ENCODE peak calls at places on chromosome 19, in ten cellular contexts. C is nephron progenitor cell; I is BJ; B is fibroblast of lung; O is Panc1; G is mammary epithelial cell; N is kidney epithelial cell; X is dorsolateral prefrontal cortex; P is CD8-positive, alpha-beta T cell; Q is tibial nerve. E is an unnamed sample.

GRCh38 chr19:15113245-15114152 is 6.3 kb downstream of the SYDE1 start:
- DNase-seq in X (no peak), O (no peak), N (no peak), P (no peak), C (no peak), Q (no peak), I (no peak), B (no peak), G (no peak), E (no peak)

GRCh38 chr19:2059422-2060201 is 8.6 kb upstream of the MKNK2 start:
- DNase-seq in G (peak), I (no peak), P (no peak), C (peak), Q (peak), O (peak), X (no peak), N (no peak), B (peak), E (peak)

GRCh38 chr19:46764817-46765291 is 18.6 kb upstream of the STRN4 start:
- DNase-seq in I (no peak), B (no peak), O (no peak), X (no peak), G (no peak), P (no peak), C (no peak), Q (no peak), N (no peak), E (no peak)

GRCh38 chr19:45245826-45246225 is 619 bp upstream of the EXOC3L2 start:
- DNase-seq in C (no peak), Q (no peak), P (no peak), B (no peak), N (no peak), O (no peak), I (no peak), X (no peak), G (no peak), E (no peak)

GRCh38 chr19:15836345-15836594 is 20.8 kb upstream of the OR10H1 start:
- DNase-seq in G (no peak), O (no peak), N (no peak), P (no peak), Q (no peak), I (no peak), B (peak), C (no peak), X (no peak), E (no peak)

GRCh38 chr19:55552206-55552605 is 6.9 kb upstream of the SBK3 start:
- DNase-seq in G (peak), O (no peak), P (no peak), Q (no peak), I (no peak), C (no peak), B (no peak), N (no peak), X (no peak), E (no peak)

GRCh38 chr19:7865262-7865911 is 8.8 kb downstream of the PRR36 start:
- DNase-seq in G (no peak), O (no peak), P (no peak), N (no peak), B (no peak), I (no peak), C (no peak), X (no peak), Q (no peak), E (no peak)

GRCh38 chr19:28009696-28010095 is 1203.3 kb downstream of the UQCRFS1 start:
- DNase-seq in O (no peak), P (no peak), X (no peak), Q (no peak), C (no peak), B (no peak), G (no peak), N (no peak), I (no peak), E (no peak)

GRCh38 chr19:45641274-45642105 is 2.3 kb upstream of the EML2 start:
- DNase-seq in Q (peak), P (peak), X (no peak), O (peak), G (peak), I (no peak), B (peak), C (peak), N (peak), E (peak)

GRCh38 chr19:19860756-19861390 is 4.8 kb upstream of the ZNF253 start:
- DNase-seq in G (no peak), Q (no peak), N (no peak), X (no peak), O (no peak), C (no peak), P (peak), B (no peak), I (no peak), E (no peak)

GRCh38 chr19:6613711-6614110 is 22.8 kb upstream of the CD70 start:
- DNase-seq in I (no peak), X (no peak), O (no peak), G (peak), P (no peak), B (no peak), N (no peak), C (no peak), Q (no peak), E (no peak)

GRCh38 chr19:35128398-35129057 is 6.3 kb downstream of the LGI4 start:
- DNase-seq in N (no peak), P (no peak), Q (no peak), B (no peak), C (no peak), O (no peak), G (no peak), X (no peak), I (no peak), E (no peak)

GRCh38 chr19:35327642-35328041 is 1.3 kb upstream of the CD22 start:
- DNase-seq in X (no peak), N (no peak), P (no peak), Q (no peak), O (no peak), B (no peak), I (no peak), G (no peak), C (no peak), E (no peak)

GRCh38 chr19:10220695-10221094 is 10.4 kb downstream of the S1PR2 start:
- DNase-seq in N (no peak), Q (no peak), P (no peak), O (no peak), B (no peak), C (no peak), X (no peak), I (no peak), G (no peak), E (no peak)

GRCh38 chr19:39411006-39411831 is 1.2 kb upstream of the PLEKHG2 start:
- DNase-seq in I (no peak), G (peak), C (no peak), B (peak), N (no peak), O (no peak), Q (no peak), P (no peak), X (no peak), E (peak)

GRCh38 chr19:6021878-6022569 is 44.1 kb upstream of the RANBP3 start:
- DNase-seq in N (peak), I (no peak), P (peak), B (peak), C (peak), O (peak), Q (peak), X (peak), G (peak), E (peak)

GRCh38 chr19:40585677-40586422 is 9.2 kb downstream of the SHKBP1 start:
- DNase-seq in O (no peak), G (peak), B (no peak), N (peak), Q (no peak), C (no peak), P (no peak), I (no peak), X (no peak), E (no peak)

GRCh38 chr19:40223135-40223822 is 3.2 kb downstream of the CCNP start:
- DNase-seq in B (no peak), N (no peak), C (no peak), G (no peak), I (no peak), Q (no peak), O (no peak), X (no peak), P (no peak), E (no peak)

GRCh38 chr19:16736709-16737108 is 17.1 kb downstream of the NWD1 start:
- DNase-seq in X (no peak), I (no peak), Q (no peak), O (no peak), B (peak), G (no peak), N (no peak), C (no peak), P (no peak), E (no peak)

GRCh38 chr19:15187026-15188007 is 13.5 kb downstream of the NOTCH3 start:
- DNase-seq in O (no peak), Q (no peak), X (no peak), I (no peak), C (peak), G (no peak), P (no peak), N (no peak), B (no peak), E (no peak)

GRCh38 chr19:23420824-23421223 is 25.6 kb upstream of the ZNF91 start:
- DNase-seq in O (no peak), N (no peak), X (no peak), Q (no peak), C (no peak), B (no peak), P (no peak), I (no peak), G (no peak), E (no peak)

GRCh38 chr19:38057954-38058690 is 151.1 kb downstream of the SIPA1L3 start:
- DNase-seq in I (no peak), Q (no peak), X (no peak), G (no peak), O (no peak), N (no peak), C (no peak), B (no peak), P (no peak), E (peak)

GRCh38 chr19:50258918-50259372 is 55.5 kb downstream of the MYH14 start:
- DNase-seq in B (no peak), N (no peak), G (no peak), Q (no peak), X (no peak), I (no peak), C (peak), P (no peak), O (no peak), E (no peak)

GRCh38 chr19:48351341-48351752 is 12.4 kb downstream of the TMEM143 start:
- DNase-seq in I (no peak), G (peak), P (peak), B (peak), X (no peak), Q (peak), C (peak), N (no peak), O (no peak), E (peak)

GRCh38 chr19:29547361-29547960 is 21.7 kb downstream of the VSTM2B start:
- DNase-seq in C (no peak), Q (no peak), P (no peak), B (no peak), I (no peak), G (no peak), X (peak), O (no peak), N (no peak), E (no peak)

GRCh38 chr19:10074153-10074552 is 12.0 kb upstream of the SHFL start:
- DNase-seq in O (no peak), I (no peak), N (no peak), X (no peak), P (no peak), B (peak), Q (no peak), C (no peak), G (peak), E (no peak)

GRCh38 chr19:45785781-45786532 is 3.7 kb upstream of the DMPK start:
- DNase-seq in Q (no peak), G (no peak), B (no peak), O (no peak), I (no peak), N (no peak), P (no peak), C (no peak), X (no peak), E (no peak)

GRCh38 chr19:52535831-52536800 is 8.6 kb downstream of the ZNF808 start:
- DNase-seq in O (no peak), X (peak), G (peak), Q (peak), I (peak), P (peak), C (peak), B (peak), N (no peak), E (peak)
- TF ChIP-seq CTCF in O (no peak), X (no peak), G (no peak), Q (no peak), I (peak), P (peak), C (no peak), B (no peak), N (peak), E (no peak)

GRCh38 chr19:13234518-13234917 is 84.3 kb downstream of the IER2 start:
- DNase-seq in Q (no peak), B (peak), I (no peak), G (no peak), N (no peak), O (no peak), P (peak), C (peak), X (no peak), E (peak)
- TF ChIP-seq CTCF in Q (peak), B (peak), I (peak), G (peak), N (peak), O (no peak), P (peak), C (peak), X (peak), E (peak)

GRCh38 chr19:3547301-3547731 is 8.3 kb downstream of the TEKTIP1 start:
- DNase-seq in G (no peak), N (no peak), P (no peak), Q (no peak), I (no peak), O (no peak), C (no peak), X (no peak), B (no peak), E (no peak)
- TF ChIP-seq CTCF in G (peak), N (peak), P (peak), Q (peak), I (peak), O (peak), C (peak), X (no peak), B (peak), E (peak)

DNA sequence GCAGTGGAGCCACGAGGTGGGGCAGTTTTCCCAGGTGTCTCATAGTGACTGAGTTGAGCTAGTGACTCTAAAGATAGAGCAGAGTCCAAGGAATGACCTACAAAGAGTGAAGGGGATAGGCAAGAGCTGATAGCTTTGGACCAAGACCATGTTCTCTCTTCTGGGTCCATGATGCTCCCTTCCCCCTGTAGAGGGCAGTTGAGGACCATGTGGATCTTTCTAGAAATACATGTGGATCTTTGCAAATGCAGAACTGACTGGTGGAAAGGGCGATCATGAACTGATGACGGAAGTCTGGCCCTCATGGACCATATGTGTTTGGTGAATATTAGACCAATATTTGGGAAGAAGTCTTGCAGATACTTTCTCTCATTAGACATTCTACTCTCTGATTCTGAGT is 6.9 kb downstream of the PSG1 start:
- DNase-seq in N (no peak), O (no peak), X (no peak), B (no peak), P (no peak), G (no peak), C (no peak), I (no peak), Q (no peak), E (no peak)
- TF ChIP-seq CTCF in N (no peak), O (no peak), X (no peak), B (no peak), P (no peak), G (peak), C (no peak), I (no peak), Q (no peak), E (no peak)

GRCh38 chr19:11552666-11553372 is 6.2 kb downstream of the ELOF1 start:
- DNase-seq in C (no peak), G (no peak), Q (no peak), I (no peak), P (no peak), N (no peak), B (no peak), O (no peak), X (no peak), E (no peak)

GRCh38 chr19:11549386-11549953 is 9.6 kb downstream of the ELOF1 start:
- DNase-seq in Q (no peak), I (no peak), C (no peak), O (no peak), P (no peak), N (no peak), X (no peak), B (no peak), G (no peak), E (no peak)

GRCh38 chr19:11554160-11554559 is 4.9 kb downstream of the ELOF1 start:
- DNase-seq in C (no peak), X (no peak), O (no peak), Q (no peak), N (no peak), B (no peak), P (no peak), I (no peak), G (no peak), E (no peak)

GRCh38 chr19:11550265-11550664 is 8.8 kb downstream of the ELOF1 start:
- DNase-seq in C (no peak), B (no peak), Q (no peak), X (no peak), I (no peak), O (no peak), G (no peak), P (no peak), N (no peak), E (no peak)

DNA sequence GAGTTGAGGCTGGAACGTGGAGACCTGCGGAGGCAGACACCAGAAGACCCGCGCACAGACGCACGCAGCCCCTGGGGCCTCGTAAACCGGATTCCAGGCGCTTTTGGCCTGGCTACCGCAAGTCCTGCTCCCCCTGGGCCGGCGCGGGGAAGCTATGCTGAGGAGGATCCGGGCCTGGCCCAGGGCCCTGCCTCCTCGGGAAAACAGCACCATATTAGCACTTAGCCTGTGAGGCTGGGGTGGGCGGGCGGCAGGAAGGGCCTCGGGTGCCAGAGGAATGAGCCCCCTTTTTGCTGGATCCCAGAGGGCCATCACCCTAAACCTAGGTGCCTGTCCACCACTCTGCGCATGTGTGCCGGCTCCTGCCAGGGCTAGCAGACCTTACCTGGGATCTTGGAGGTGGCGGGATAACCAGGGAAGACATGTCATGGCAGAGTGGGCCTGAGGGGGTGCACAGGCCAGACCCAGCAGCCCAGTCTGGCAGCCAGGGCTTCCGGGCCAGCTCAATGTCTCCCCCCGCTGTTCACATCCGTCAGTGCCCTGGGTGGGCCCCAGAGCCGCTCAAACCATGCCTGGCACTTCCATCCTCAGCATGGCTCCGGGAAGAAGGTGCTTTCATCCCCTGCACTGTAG is 7.3 kb downstream of the ELOF1 start:
- DNase-seq in X (no peak), I (no peak), N (no peak), B (no peak), Q (no peak), G (no peak), P (no peak), O (no peak), C (peak), E (no peak)
- TF ChIP-seq CTCF in X (no peak), I (peak), N (no peak), B (peak), Q (no peak), G (peak), P (no peak), O (no peak), C (peak), E (peak)

GRCh38 chr19:43634068-43634467 is 5.6 kb downstream of the CADM4 start:
- DNase-seq in X (no peak), N (no peak), I (no peak), P (no peak), O (no peak), B (no peak), C (no peak), Q (no peak), G (no peak), E (no peak)

GRCh38 chr19:43633520-43633919 is 6.1 kb downstream of the CADM4 start:
- DNase-seq in X (no peak), I (no peak), Q (no peak), B (no peak), P (no peak), O (no peak), C (no peak), N (no peak), G (no peak), E (no peak)

GRCh38 chr19:43636121-43636683 is 3.4 kb downstream of the CADM4 start:
- DNase-seq in X (peak), G (no peak), Q (no peak), O (no peak), I (no peak), B (no peak), C (no peak), N (no peak), P (no peak), E (no peak)

GRCh38 chr19:43634516-43634876 is 5.2 kb downstream of the CADM4 start:
- DNase-seq in I (no peak), G (no peak), B (no peak), C (no peak), N (no peak), P (no peak), Q (no peak), X (peak), O (no peak), E (no peak)

DNA sequence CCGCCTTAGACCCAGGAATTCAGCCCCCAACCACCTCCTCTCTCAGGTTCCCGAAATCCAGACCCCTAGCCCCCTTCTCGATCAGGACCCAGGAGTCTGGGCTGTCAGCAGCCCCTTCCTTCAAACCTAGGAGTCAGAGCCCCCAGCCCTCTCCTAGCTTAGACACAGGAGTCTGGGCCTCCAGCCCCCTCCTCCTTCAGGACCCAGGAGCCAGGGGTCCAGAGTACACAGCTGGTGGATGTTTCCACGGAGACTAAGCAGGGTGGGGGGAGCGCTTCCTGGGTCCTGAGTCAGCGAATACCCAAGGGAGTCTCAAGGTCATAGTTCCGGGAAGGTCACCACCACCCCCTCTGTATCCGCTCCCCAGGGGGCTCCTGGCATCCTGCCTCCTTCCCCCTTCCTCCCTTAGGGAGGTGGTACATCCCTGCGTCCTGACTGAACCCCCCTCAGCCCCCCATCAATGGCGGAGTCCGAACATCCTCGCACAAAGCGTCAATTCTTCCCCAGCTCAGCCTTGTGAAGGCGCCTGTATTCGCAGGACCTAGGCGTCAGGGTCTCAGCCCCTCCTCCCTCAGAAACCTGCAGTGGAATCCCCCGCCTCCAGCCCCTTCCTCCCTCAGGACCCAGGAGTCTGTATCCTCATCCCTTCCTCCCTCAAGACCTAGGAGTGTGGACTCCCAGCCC is 4.6 kb downstream of the CADM4 start:
- DNase-seq in X (peak), P (no peak), I (no peak), G (no peak), B (peak), Q (no peak), O (no peak), C (peak), N (no peak), E (no peak)
- TF ChIP-seq CTCF in X (no peak), P (no peak), I (no peak), G (no peak), B (no peak), Q (no peak), O (no peak), C (no peak), N (no peak), E (no peak)

GRCh38 chr19:11693505-11694499 is 44.9 kb downstream of the ZNF823 start:
- DNase-seq in X (no peak), N (no peak), Q (no peak), O (no peak), G (peak), I (peak), C (no peak), B (peak), P (no peak), E (no peak)
- TF ChIP-seq CTCF in X (no peak), N (no peak), Q (no peak), O (no peak), G (peak), I (no peak), C (no peak), B (no peak), P (no peak), E (no peak)

GRCh38 chr19:18671303-18672043 is 12.0 kb upstream of the CRTC1 start:
- DNase-seq in G (no peak), P (no peak), X (no peak), N (no peak), Q (no peak), I (no peak), O (no peak), C (no peak), B (peak), E (no peak)

GRCh38 chr19:18672044-18672451 is 11.4 kb upstream of the CRTC1 start:
- DNase-seq in Q (no peak), N (no peak), C (no peak), P (no peak), G (no peak), I (no peak), O (no peak), B (no peak), X (no peak), E (no peak)

GRCh38 chr19:18670313-18670712 is 13.2 kb upstream of the CRTC1 start:
- DNase-seq in X (no peak), B (no peak), O (no peak), I (no peak), N (no peak), P (no peak), G (no peak), C (no peak), Q (no peak), E (no peak)

GRCh38 chr19:18674616-18675015 is 8.9 kb upstream of the CRTC1 start:
- DNase-seq in N (no peak), G (peak), O (no peak), C (no peak), P (no peak), I (no peak), Q (no peak), X (peak), B (no peak), E (no peak)

GRCh38 chr19:18672606-18673337 is 10.7 kb upstream of the CRTC1 start:
- DNase-seq in O (no peak), I (no peak), P (no peak), B (peak), Q (no peak), G (no peak), N (no peak), X (no peak), C (no peak), E (no peak)
- TF ChIP-seq CTCF in O (no peak), I (peak), P (no peak), B (peak), Q (no peak), G (peak), N (peak), X (peak), C (no peak), E (no peak)